ENCODE peak calls at places on chromosomes 7 and 10, in nine cellular contexts. One of them, this sample, is unnamed.

GRCh38 chr7:38452615-38453014 is 178.6 kb downstream of the AMPH start:
- DNase-seq in HFFc6: peak; percentile 6
- DNase-seq in fibroblast of the aortic adventitia: peak; percentile 20
- DNase-seq in Calu3: no peak
- DNase-seq in chondrocyte: no peak
- DNase-seq in astrocyte of the cerebellum: no peak
- DNase-seq in mammary epithelial cell: no peak
- DNase-seq in A549: no peak
- DNase-seq in CD4-positive, alpha-beta T cell: no peak
- DNase-seq in this sample: no peak

GRCh38 chr7:7173956-7174632 is 8.2 kb upstream of the C1GALT1 start:
- DNase-seq in mammary epithelial cell: peak; percentile 70
- DNase-seq in CD4-positive, alpha-beta T cell: no peak
- DNase-seq in A549: no peak
- DNase-seq in fibroblast of the aortic adventitia: no peak
- DNase-seq in HFFc6: no peak
- DNase-seq in chondrocyte: no peak
- DNase-seq in astrocyte of the cerebellum: no peak
- DNase-seq in Calu3: no peak
- DNase-seq in this sample: no peak

GRCh38 chr7:124480074-124480820 is 285.3 kb downstream of the GPR37 start:
- DNase-seq in Calu3: no peak
- DNase-seq in A549: no peak
- DNase-seq in CD4-positive, alpha-beta T cell: no peak
- DNase-seq in mammary epithelial cell: no peak
- DNase-seq in fibroblast of the aortic adventitia: no peak
- DNase-seq in HFFc6: no peak
- DNase-seq in astrocyte of the cerebellum: no peak
- DNase-seq in chondrocyte: no peak
- DNase-seq in this sample: peak; percentile 75

GRCh38 chr10:17734432-17735110 is 17.4 kb upstream of the TMEM236 start:
- DNase-seq in HFFc6: no peak
- DNase-seq in Calu3: no peak
- DNase-seq in fibroblast of the aortic adventitia: no peak
- DNase-seq in A549: no peak
- DNase-seq in chondrocyte: no peak
- DNase-seq in mammary epithelial cell: no peak
- DNase-seq in astrocyte of the cerebellum: no peak
- DNase-seq in CD4-positive, alpha-beta T cell: no peak
- DNase-seq in this sample: no peak

GRCh38 chr7:98296833-98297232 is 15.3 kb downstream of the BRI3 start:
- DNase-seq in A549: no peak
- DNase-seq in HFFc6: no peak
- DNase-seq in mammary epithelial cell: no peak
- DNase-seq in CD4-positive, alpha-beta T cell: no peak
- DNase-seq in chondrocyte: no peak
- DNase-seq in fibroblast of the aortic adventitia: no peak
- DNase-seq in Calu3: no peak
- DNase-seq in astrocyte of the cerebellum: no peak
- DNase-seq in this sample: no peak

GRCh38 chr10:52463831-52464230 is 149.8 kb downstream of the DKK1 start:
- DNase-seq in Calu3: no peak
- DNase-seq in A549: no peak
- DNase-seq in astrocyte of the cerebellum: no peak
- DNase-seq in fibroblast of the aortic adventitia: no peak
- DNase-seq in mammary epithelial cell: no peak
- DNase-seq in CD4-positive, alpha-beta T cell: no peak
- DNase-seq in chondrocyte: no peak
- DNase-seq in HFFc6: no peak
- DNase-seq in this sample: no peak

GRCh38 chr10:130491011-130491697 is 355.0 kb downstream of the GLRX3 start:
- DNase-seq in Calu3: no peak
- DNase-seq in mammary epithelial cell: no peak
- DNase-seq in fibroblast of the aortic adventitia: no peak
- DNase-seq in astrocyte of the cerebellum: no peak
- DNase-seq in A549: no peak
- DNase-seq in chondrocyte: no peak
- DNase-seq in HFFc6: no peak
- DNase-seq in CD4-positive, alpha-beta T cell: no peak
- DNase-seq in this sample: no peak

GRCh38 chr7:94056796-94057207 is 52.6 kb upstream of the BET1 start:
- DNase-seq in mammary epithelial cell: peak; percentile 88
- DNase-seq in chondrocyte: no peak
- DNase-seq in CD4-positive, alpha-beta T cell: no peak
- DNase-seq in astrocyte of the cerebellum: peak; percentile 67
- DNase-seq in A549: peak; percentile 42
- DNase-seq in fibroblast of the aortic adventitia: peak; percentile 92
- DNase-seq in HFFc6: peak; percentile 88
- DNase-seq in Calu3: no peak
- DNase-seq in this sample: no peak

GRCh38 chr7:771241-772004 is 44.3 kb upstream of the PRKAR1B start:
- DNase-seq in fibroblast of the aortic adventitia: peak; percentile 60
- DNase-seq in astrocyte of the cerebellum: no peak
- DNase-seq in CD4-positive, alpha-beta T cell: no peak
- DNase-seq in mammary epithelial cell: no peak
- DNase-seq in HFFc6: no peak
- DNase-seq in A549: no peak
- DNase-seq in Calu3: no peak
- DNase-seq in chondrocyte: no peak
- DNase-seq in this sample: peak; percentile 77

GRCh38 chr10:35783305-35783838 is 141.3 kb upstream of the FZD8 start:
- DNase-seq in HFFc6: peak; percentile 3
- DNase-seq in mammary epithelial cell: peak; percentile 86
- DNase-seq in Calu3: no peak
- DNase-seq in chondrocyte: no peak
- DNase-seq in CD4-positive, alpha-beta T cell: no peak
- DNase-seq in A549: peak; percentile 35
- DNase-seq in fibroblast of the aortic adventitia: peak; percentile 20
- DNase-seq in astrocyte of the cerebellum: no peak
- DNase-seq in this sample: no peak

GRCh38 chr10:35781643-35782035 is 139.5 kb upstream of the FZD8 start:
- DNase-seq in fibroblast of the aortic adventitia: peak; percentile 32
- DNase-seq in astrocyte of the cerebellum: no peak
- DNase-seq in HFFc6: no peak
- DNase-seq in CD4-positive, alpha-beta T cell: no peak
- DNase-seq in Calu3: peak; percentile 45
- DNase-seq in mammary epithelial cell: no peak
- DNase-seq in chondrocyte: no peak
- DNase-seq in A549: peak; percentile 28
- DNase-seq in this sample: peak; percentile 25

GRCh38 chr10:35784751-35785150 is 142.7 kb upstream of the FZD8 start:
- DNase-seq in Calu3: no peak
- DNase-seq in CD4-positive, alpha-beta T cell: no peak
- DNase-seq in astrocyte of the cerebellum: no peak
- DNase-seq in HFFc6: no peak
- DNase-seq in mammary epithelial cell: peak; percentile 65
- DNase-seq in chondrocyte: no peak
- DNase-seq in fibroblast of the aortic adventitia: no peak
- DNase-seq in A549: no peak
- DNase-seq in this sample: no peak

GRCh38 chr10:35778344-35778743 is 136.2 kb upstream of the FZD8 start:
- DNase-seq in mammary epithelial cell: no peak
- DNase-seq in HFFc6: no peak
- DNase-seq in chondrocyte: no peak
- DNase-seq in A549: no peak
- DNase-seq in astrocyte of the cerebellum: no peak
- DNase-seq in Calu3: no peak
- DNase-seq in fibroblast of the aortic adventitia: no peak
- DNase-seq in CD4-positive, alpha-beta T cell: no peak
- DNase-seq in this sample: no peak

GRCh38 chr10:35780970-35781642 is 139.0 kb upstream of the FZD8 start:
- DNase-seq in A549: no peak
- DNase-seq in mammary epithelial cell: peak; percentile 18
- DNase-seq in CD4-positive, alpha-beta T cell: no peak
- DNase-seq in chondrocyte: no peak
- DNase-seq in fibroblast of the aortic adventitia: peak; percentile 48
- DNase-seq in Calu3: no peak
- DNase-seq in astrocyte of the cerebellum: no peak
- DNase-seq in HFFc6: no peak
- DNase-seq in this sample: peak; percentile 13
- TF ChIP-seq CTCF in A549: no peak
- TF ChIP-seq CTCF in mammary epithelial cell: no peak
- TF ChIP-seq CTCF in CD4-positive, alpha-beta T cell: no peak
- TF ChIP-seq CTCF in chondrocyte: peak; percentile 22
- TF ChIP-seq CTCF in fibroblast of the aortic adventitia: no peak
- TF ChIP-seq CTCF in Calu3: no peak
- TF ChIP-seq CTCF in astrocyte of the cerebellum: no peak
- TF ChIP-seq CTCF in HFFc6: no peak
- TF ChIP-seq CTCF in this sample: peak; percentile 3

GRCh38 chr10:73876157-73876556 is 1.8 kb upstream of the CAMK2G start:
- DNase-seq in HFFc6: no peak
- DNase-seq in chondrocyte: no peak
- DNase-seq in Calu3: peak; percentile 49
- DNase-seq in A549: no peak
- DNase-seq in CD4-positive, alpha-beta T cell: no peak
- DNase-seq in astrocyte of the cerebellum: no peak
- DNase-seq in fibroblast of the aortic adventitia: no peak
- DNase-seq in mammary epithelial cell: no peak
- DNase-seq in this sample: no peak

GRCh38 chr10:73875139-73875475 is 752 bp upstream of the CAMK2G start:
- DNase-seq in mammary epithelial cell: no peak
- DNase-seq in fibroblast of the aortic adventitia: no peak
- DNase-seq in astrocyte of the cerebellum: no peak
- DNase-seq in HFFc6: no peak
- DNase-seq in Calu3: no peak
- DNase-seq in CD4-positive, alpha-beta T cell: no peak
- DNase-seq in A549: no peak
- DNase-seq in chondrocyte: no peak
- DNase-seq in this sample: no peak

GRCh38 chr10:73873163-73873842 is 1.1 kb downstream of the CAMK2G start:
- DNase-seq in CD4-positive, alpha-beta T cell: no peak
- DNase-seq in A549: no peak
- DNase-seq in chondrocyte: no peak
- DNase-seq in fibroblast of the aortic adventitia: no peak
- DNase-seq in Calu3: no peak
- DNase-seq in HFFc6: no peak
- DNase-seq in mammary epithelial cell: no peak
- DNase-seq in astrocyte of the cerebellum: no peak
- DNase-seq in this sample: no peak

GRCh38 chr10:73873843-73874215 is 526 bp downstream of the CAMK2G start:
- DNase-seq in chondrocyte: no peak
- DNase-seq in astrocyte of the cerebellum: no peak
- DNase-seq in HFFc6: no peak
- DNase-seq in CD4-positive, alpha-beta T cell: no peak
- DNase-seq in mammary epithelial cell: no peak
- DNase-seq in Calu3: no peak
- DNase-seq in fibroblast of the aortic adventitia: no peak
- DNase-seq in A549: no peak
- DNase-seq in this sample: no peak

GRCh38 chr10:73874267-73875138 is at the start of gene CAMK2G:
- DNase-seq in HFFc6: peak; percentile 81
- DNase-seq in Calu3: peak; percentile 90
- DNase-seq in astrocyte of the cerebellum: peak; percentile 65
- DNase-seq in chondrocyte: no peak
- DNase-seq in CD4-positive, alpha-beta T cell: peak; percentile 82
- DNase-seq in A549: peak; percentile 81
- DNase-seq in mammary epithelial cell: peak; percentile 81
- DNase-seq in fibroblast of the aortic adventitia: peak; percentile 76
- DNase-seq in this sample: peak; percentile 89
- TF ChIP-seq CTCF in HFFc6: no peak
- TF ChIP-seq CTCF in Calu3: no peak
- TF ChIP-seq CTCF in astrocyte of the cerebellum: no peak
- TF ChIP-seq CTCF in chondrocyte: peak; percentile 29
- TF ChIP-seq CTCF in CD4-positive, alpha-beta T cell: no peak
- TF ChIP-seq CTCF in A549: no peak
- TF ChIP-seq CTCF in mammary epithelial cell: no peak
- TF ChIP-seq CTCF in fibroblast of the aortic adventitia: no peak
- TF ChIP-seq CTCF in this sample: no peak

GRCh38 chr10:96719205-96719604 is 1.1 kb downstream of the PIK3AP1 start:
- DNase-seq in chondrocyte: no peak
- DNase-seq in Calu3: peak; percentile 15
- DNase-seq in mammary epithelial cell: no peak
- DNase-seq in fibroblast of the aortic adventitia: no peak
- DNase-seq in astrocyte of the cerebellum: no peak
- DNase-seq in HFFc6: no peak
- DNase-seq in A549: no peak
- DNase-seq in CD4-positive, alpha-beta T cell: no peak
- DNase-seq in this sample: no peak

GRCh38 chr10:96720422-96721206 is at the start of gene PIK3AP1:
- DNase-seq in mammary epithelial cell: no peak
- DNase-seq in Calu3: peak; percentile 54
- DNase-seq in HFFc6: no peak
- DNase-seq in chondrocyte: no peak
- DNase-seq in A549: peak; percentile 12
- DNase-seq in CD4-positive, alpha-beta T cell: peak; percentile 18
- DNase-seq in fibroblast of the aortic adventitia: no peak
- DNase-seq in astrocyte of the cerebellum: no peak
- DNase-seq in this sample: peak; percentile 4

GRCh38 chr10:96718304-96718990 is 1.9 kb downstream of the PIK3AP1 start:
- DNase-seq in fibroblast of the aortic adventitia: no peak
- DNase-seq in A549: no peak
- DNase-seq in HFFc6: no peak
- DNase-seq in astrocyte of the cerebellum: no peak
- DNase-seq in mammary epithelial cell: no peak
- DNase-seq in Calu3: no peak
- DNase-seq in CD4-positive, alpha-beta T cell: no peak
- DNase-seq in chondrocyte: no peak
- DNase-seq in this sample: no peak

GRCh38 chr10:96721207-96721572 is 876 bp upstream of the PIK3AP1 start:
- DNase-seq in CD4-positive, alpha-beta T cell: no peak
- DNase-seq in chondrocyte: no peak
- DNase-seq in A549: no peak
- DNase-seq in fibroblast of the aortic adventitia: no peak
- DNase-seq in mammary epithelial cell: no peak
- DNase-seq in HFFc6: no peak
- DNase-seq in Calu3: peak; percentile 3
- DNase-seq in astrocyte of the cerebellum: no peak
- DNase-seq in this sample: no peak

DNA sequence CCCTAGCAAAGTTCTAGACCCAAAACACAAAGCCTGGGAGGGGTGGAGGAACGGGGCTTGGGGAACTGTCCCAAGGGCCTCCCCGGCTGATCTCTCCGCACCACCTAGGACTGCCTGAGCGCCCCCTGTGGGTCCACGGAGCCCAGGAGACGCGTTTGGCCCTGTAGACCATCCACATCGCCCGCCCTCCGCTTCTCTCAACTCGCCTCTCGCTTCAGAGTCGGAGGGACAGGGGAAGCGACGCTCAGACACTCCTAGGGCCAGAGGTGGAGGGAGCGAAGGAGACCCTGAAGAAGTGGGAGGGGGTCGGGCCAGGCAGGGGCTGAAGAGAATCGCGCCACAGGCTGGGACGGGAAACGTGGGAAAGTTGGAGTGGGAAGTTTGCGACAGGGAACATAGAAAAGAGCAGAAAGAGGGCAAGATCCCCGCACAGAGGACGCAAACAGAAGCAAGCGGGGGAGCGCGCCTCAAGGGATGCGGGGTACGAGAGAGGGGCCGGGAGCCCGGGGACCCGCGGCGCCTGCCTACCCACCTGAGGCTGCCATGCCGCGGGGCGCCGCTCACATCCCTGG is 378 bp downstream of the PIK3AP1 start:
- DNase-seq in fibroblast of the aortic adventitia: no peak
- DNase-seq in Calu3: peak; percentile 86
- DNase-seq in CD4-positive, alpha-beta T cell: peak; percentile 13
- DNase-seq in HFFc6: no peak
- DNase-seq in chondrocyte: no peak
- DNase-seq in astrocyte of the cerebellum: no peak
- DNase-seq in mammary epithelial cell: no peak
- DNase-seq in A549: peak; percentile 49
- DNase-seq in this sample: peak; percentile 50
- TF ChIP-seq CTCF in fibroblast of the aortic adventitia: no peak
- TF ChIP-seq CTCF in Calu3: peak; percentile 42
- TF ChIP-seq CTCF in CD4-positive, alpha-beta T cell: peak; percentile 47
- TF ChIP-seq CTCF in HFFc6: peak; percentile 38
- TF ChIP-seq CTCF in chondrocyte: peak; percentile 72
- TF ChIP-seq CTCF in astrocyte of the cerebellum: peak; percentile 47
- TF ChIP-seq CTCF in mammary epithelial cell: no peak
- TF ChIP-seq CTCF in A549: peak; percentile 51
- TF ChIP-seq CTCF in this sample: peak; percentile 38

GRCh38 chr7:152013974-152014373 is 11.5 kb upstream of the GALNT11 start:
- DNase-seq in astrocyte of the cerebellum: no peak
- DNase-seq in fibroblast of the aortic adventitia: no peak
- DNase-seq in A549: no peak
- DNase-seq in Calu3: no peak
- DNase-seq in mammary epithelial cell: no peak
- DNase-seq in CD4-positive, alpha-beta T cell: no peak
- DNase-seq in HFFc6: no peak
- DNase-seq in chondrocyte: no peak
- DNase-seq in this sample: no peak
- TF ChIP-seq CTCF in astrocyte of the cerebellum: no peak
- TF ChIP-seq CTCF in fibroblast of the aortic adventitia: no peak
- TF ChIP-seq CTCF in A549: no peak
- TF ChIP-seq CTCF in Calu3: no peak
- TF ChIP-seq CTCF in mammary epithelial cell: no peak
- TF ChIP-seq CTCF in CD4-positive, alpha-beta T cell: no peak
- TF ChIP-seq CTCF in HFFc6: no peak
- TF ChIP-seq CTCF in chondrocyte: no peak
- TF ChIP-seq CTCF in this sample: no peak

This sample was measured in cardiac muscle cell.